ENCODE peak calls at places on chromosome 13, in seven cellular contexts. One of them, this sample, is unnamed.

GRCh38 chr13:87798536-87798935 is 127.4 kb downstream of the SLITRK5 start:
- DNase-seq in OCI-LY7: no peak
- DNase-seq in fibroblast of lung: no peak
- DNase-seq in neural progenitor cell: no peak
- DNase-seq in astrocyte: no peak
- DNase-seq in IMR-90: no peak
- DNase-seq in PC-3: no peak
- DNase-seq in this sample: no peak

GRCh38 chr13:27188239-27188638 is 16.6 kb upstream of the USP12 start:
- DNase-seq in neural progenitor cell: no peak
- DNase-seq in IMR-90: no peak
- DNase-seq in astrocyte: no peak
- DNase-seq in PC-3: no peak
- DNase-seq in fibroblast of lung: no peak
- DNase-seq in OCI-LY7: no peak
- DNase-seq in this sample: no peak

GRCh38 chr13:109985871-109986270 is 199.5 kb upstream of the IRS2 start:
- DNase-seq in PC-3: no peak
- DNase-seq in fibroblast of lung: peak; percentile 17
- DNase-seq in OCI-LY7: no peak
- DNase-seq in IMR-90: peak; percentile 23
- DNase-seq in astrocyte: no peak
- DNase-seq in neural progenitor cell: no peak
- DNase-seq in this sample: no peak

GRCh38 chr13:101452519-101453485 is at the start of gene ITGBL1:
- DNase-seq in neural progenitor cell: no peak
- DNase-seq in PC-3: peak; percentile 41
- DNase-seq in OCI-LY7: no peak
- DNase-seq in fibroblast of lung: no peak
- DNase-seq in astrocyte: no peak
- DNase-seq in IMR-90: peak; percentile 25
- DNase-seq in this sample: no peak

GRCh38 chr13:79406597-79406908 is 498 bp upstream of the RBM26 start:
- DNase-seq in astrocyte: no peak
- DNase-seq in OCI-LY7: no peak
- DNase-seq in fibroblast of lung: no peak
- DNase-seq in neural progenitor cell: no peak
- DNase-seq in IMR-90: no peak
- DNase-seq in PC-3: no peak
- DNase-seq in this sample: no peak

GRCh38 chr13:95676100-95676774 is 702 bp upstream of the DNAJC3 start:
- DNase-seq in IMR-90: peak; percentile 39
- DNase-seq in PC-3: peak; percentile 37
- DNase-seq in fibroblast of lung: peak; percentile 45
- DNase-seq in OCI-LY7: peak; percentile 29
- DNase-seq in astrocyte: peak; percentile 47
- DNase-seq in neural progenitor cell: no peak
- DNase-seq in this sample: peak; percentile 41

GRCh38 chr13:37492741-37493514 is 105.6 kb downstream of the POSTN start:
- DNase-seq in OCI-LY7: no peak
- DNase-seq in IMR-90: peak; percentile 90
- DNase-seq in neural progenitor cell: no peak
- DNase-seq in PC-3: no peak
- DNase-seq in astrocyte: peak; percentile 98
- DNase-seq in fibroblast of lung: peak; percentile 98
- DNase-seq in this sample: no peak

GRCh38 chr13:45108716-45109706 is 11.3 kb upstream of the GTF2F2 start:
- DNase-seq in astrocyte: peak; percentile 70
- DNase-seq in fibroblast of lung: peak; percentile 74
- DNase-seq in PC-3: no peak
- DNase-seq in IMR-90: peak; percentile 66
- DNase-seq in neural progenitor cell: no peak
- DNase-seq in OCI-LY7: no peak
- DNase-seq in this sample: no peak

GRCh38 chr13:98200211-98200878 is 23.3 kb upstream of the RNF113B start:
- DNase-seq in OCI-LY7: no peak
- DNase-seq in astrocyte: no peak
- DNase-seq in fibroblast of lung: no peak
- DNase-seq in neural progenitor cell: no peak
- DNase-seq in IMR-90: no peak
- DNase-seq in PC-3: no peak
- DNase-seq in this sample: no peak

GRCh38 chr13:32846020-32846451 is 170.2 kb upstream of the KL start:
- DNase-seq in neural progenitor cell: no peak
- DNase-seq in PC-3: peak; percentile 12
- DNase-seq in fibroblast of lung: no peak
- DNase-seq in IMR-90: no peak
- DNase-seq in astrocyte: no peak
- DNase-seq in OCI-LY7: no peak
- DNase-seq in this sample: no peak

GRCh38 chr13:95341441-95341840 is 40.2 kb upstream of the ABCC4 start:
- DNase-seq in fibroblast of lung: peak; percentile 53
- DNase-seq in PC-3: no peak
- DNase-seq in OCI-LY7: no peak
- DNase-seq in astrocyte: peak; percentile 37
- DNase-seq in IMR-90: no peak
- DNase-seq in neural progenitor cell: no peak
- DNase-seq in this sample: no peak

GRCh38 chr13:85230754-85231153 is 568.5 kb downstream of the SLITRK6 start:
- DNase-seq in PC-3: no peak
- DNase-seq in neural progenitor cell: no peak
- DNase-seq in IMR-90: peak; percentile 72
- DNase-seq in astrocyte: no peak
- DNase-seq in fibroblast of lung: no peak
- DNase-seq in OCI-LY7: no peak
- DNase-seq in this sample: no peak

DNA sequence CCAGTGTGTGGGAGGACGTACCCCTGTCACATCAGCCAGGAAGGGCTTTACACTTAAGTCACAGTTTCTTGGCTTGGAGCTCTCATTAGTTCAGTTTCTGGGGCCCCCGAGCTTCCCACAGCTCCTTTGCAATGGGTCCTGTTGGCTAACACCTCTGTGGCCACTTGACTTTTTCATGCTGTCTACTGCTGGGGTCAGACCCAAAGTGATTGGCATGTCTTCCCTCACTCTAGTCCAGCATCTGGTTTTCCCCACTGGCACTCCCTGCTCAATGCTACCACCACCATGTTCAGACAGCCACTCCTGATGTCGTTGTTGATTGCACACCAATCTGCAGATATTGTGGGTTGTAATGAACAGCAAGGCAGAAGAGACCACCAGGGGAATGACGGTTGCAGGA is 379.0 kb downstream of the FOXO1 start:
- DNase-seq in IMR-90: no peak
- DNase-seq in PC-3: no peak
- DNase-seq in fibroblast of lung: no peak
- DNase-seq in neural progenitor cell: no peak
- DNase-seq in astrocyte: no peak
- DNase-seq in OCI-LY7: no peak
- DNase-seq in this sample: no peak
- H2AFZ ChIP-seq in IMR-90: no peak overlapping the region
- H2AFZ ChIP-seq in PC-3: no peak overlapping the region
- H2AFZ ChIP-seq in fibroblast of lung: no peak overlapping the region
- H2AFZ ChIP-seq in neural progenitor cell: no peak overlapping the region
- H2AFZ ChIP-seq in astrocyte: no peak overlapping the region
- H2AFZ ChIP-seq in OCI-LY7: no peak overlapping the region
- H2AFZ ChIP-seq in this sample: no peak overlapping the region

GRCh38 chr13:48068036-48068435 is 26.9 kb downstream of the MED4 start:
- DNase-seq in OCI-LY7: no peak
- DNase-seq in astrocyte: no peak
- DNase-seq in fibroblast of lung: no peak
- DNase-seq in PC-3: no peak
- DNase-seq in IMR-90: no peak
- DNase-seq in neural progenitor cell: no peak
- DNase-seq in this sample: no peak
- H3K9me3 ChIP-seq in OCI-LY7: peaks cover 20% of the 10 kb centered on the region
- H3K9me3 ChIP-seq in astrocyte: peaks cover 24% of the 10 kb centered on the region
- H3K9me3 ChIP-seq in fibroblast of lung: no peaks in the 10 kb centered on the region
- H3K9me3 ChIP-seq in PC-3: peaks cover 7% of the 10 kb centered on the region
- H3K9me3 ChIP-seq in IMR-90: peaks cover 46% of the 10 kb centered on the region
- H3K9me3 ChIP-seq in neural progenitor cell: peaks cover 42% of the 10 kb centered on the region
- H3K9me3 ChIP-seq in this sample: peaks cover 49% of the 10 kb centered on the region

GRCh38 chr13:34971473-34971872 is 29.4 kb downstream of the NBEA start:
- DNase-seq in neural progenitor cell: no peak
- DNase-seq in fibroblast of lung: no peak
- DNase-seq in OCI-LY7: no peak
- DNase-seq in astrocyte: no peak
- DNase-seq in PC-3: peak; percentile 38
- DNase-seq in IMR-90: no peak
- DNase-seq in this sample: no peak
- H2AFZ ChIP-seq in neural progenitor cell: no peak overlapping the region
- H2AFZ ChIP-seq in fibroblast of lung: no peak overlapping the region
- H2AFZ ChIP-seq in OCI-LY7: no peak overlapping the region
- H2AFZ ChIP-seq in astrocyte: no peak overlapping the region
- H2AFZ ChIP-seq in PC-3: no peak overlapping the region
- H2AFZ ChIP-seq in IMR-90: no peak overlapping the region
- H2AFZ ChIP-seq in this sample: no peak overlapping the region

GRCh38 chr13:114089341-114089740 is 43.1 kb downstream of the RASA3 start:
- DNase-seq in astrocyte: no peak
- DNase-seq in PC-3: no peak
- DNase-seq in OCI-LY7: no peak
- DNase-seq in neural progenitor cell: no peak
- DNase-seq in fibroblast of lung: no peak
- DNase-seq in IMR-90: no peak
- DNase-seq in this sample: no peak

GRCh38 chr13:114088863-114089262 is 43.6 kb downstream of the RASA3 start:
- DNase-seq in IMR-90: no peak
- DNase-seq in fibroblast of lung: no peak
- DNase-seq in neural progenitor cell: no peak
- DNase-seq in OCI-LY7: no peak
- DNase-seq in PC-3: no peak
- DNase-seq in astrocyte: no peak
- DNase-seq in this sample: no peak

GRCh38 chr13:114087430-114087829 is 45.0 kb downstream of the RASA3 start:
- DNase-seq in OCI-LY7: no peak
- DNase-seq in neural progenitor cell: peak; percentile 54
- DNase-seq in astrocyte: no peak
- DNase-seq in IMR-90: no peak
- DNase-seq in PC-3: no peak
- DNase-seq in fibroblast of lung: no peak
- DNase-seq in this sample: no peak

GRCh38 chr13:114089751-114090400 is 42.5 kb downstream of the RASA3 start:
- DNase-seq in OCI-LY7: no peak
- DNase-seq in astrocyte: no peak
- DNase-seq in IMR-90: no peak
- DNase-seq in neural progenitor cell: no peak
- DNase-seq in fibroblast of lung: no peak
- DNase-seq in PC-3: no peak
- DNase-seq in this sample: no peak

GRCh38 chr13:114088234-114088633 is 44.2 kb downstream of the RASA3 start:
- DNase-seq in neural progenitor cell: no peak
- DNase-seq in astrocyte: no peak
- DNase-seq in IMR-90: no peak
- DNase-seq in OCI-LY7: no peak
- DNase-seq in fibroblast of lung: no peak
- DNase-seq in PC-3: no peak
- DNase-seq in this sample: no peak
- H3K9me3 ChIP-seq in neural progenitor cell: no peaks in the 10 kb centered on the region
- H3K9me3 ChIP-seq in astrocyte: no peaks in the 10 kb centered on the region
- H3K9me3 ChIP-seq in IMR-90: no peaks in the 10 kb centered on the region
- H3K9me3 ChIP-seq in OCI-LY7: no peaks in the 10 kb centered on the region
- H3K9me3 ChIP-seq in fibroblast of lung: no peaks in the 10 kb centered on the region
- H3K9me3 ChIP-seq in PC-3: no peaks in the 10 kb centered on the region
- H3K9me3 ChIP-seq in this sample: peaks cover 3% of the 10 kb centered on the region

GRCh38 chr13:19742651-19743050 is 40.1 kb downstream of the PSPC1 start:
- DNase-seq in astrocyte: no peak
- DNase-seq in PC-3: no peak
- DNase-seq in IMR-90: no peak
- DNase-seq in fibroblast of lung: no peak
- DNase-seq in OCI-LY7: no peak
- DNase-seq in neural progenitor cell: no peak
- DNase-seq in this sample: no peak
- H2AFZ ChIP-seq in astrocyte: no peak overlapping the region
- H2AFZ ChIP-seq in PC-3: no peak overlapping the region
- H2AFZ ChIP-seq in IMR-90: no peak overlapping the region
- H2AFZ ChIP-seq in fibroblast of lung: no peak overlapping the region
- H2AFZ ChIP-seq in OCI-LY7: no peak overlapping the region
- H2AFZ ChIP-seq in neural progenitor cell: no peak overlapping the region
- H2AFZ ChIP-seq in this sample: no peak overlapping the region

GRCh38 chr13:19060311-19061002 is 121.2 kb downstream of the TUBA3C start:
- DNase-seq in PC-3: no peak
- DNase-seq in astrocyte: no peak
- DNase-seq in neural progenitor cell: no peak
- DNase-seq in OCI-LY7: no peak
- DNase-seq in fibroblast of lung: no peak
- DNase-seq in IMR-90: no peak
- DNase-seq in this sample: no peak

GRCh38 chr13:19059016-19059780 is 122.4 kb downstream of the TUBA3C start:
- DNase-seq in astrocyte: no peak
- DNase-seq in OCI-LY7: no peak
- DNase-seq in IMR-90: no peak
- DNase-seq in neural progenitor cell: no peak
- DNase-seq in PC-3: no peak
- DNase-seq in fibroblast of lung: no peak
- DNase-seq in this sample: no peak

GRCh38 chr13:19061278-19061677 is 120.3 kb downstream of the TUBA3C start:
- DNase-seq in neural progenitor cell: no peak
- DNase-seq in astrocyte: no peak
- DNase-seq in IMR-90: no peak
- DNase-seq in OCI-LY7: no peak
- DNase-seq in PC-3: no peak
- DNase-seq in fibroblast of lung: no peak
- DNase-seq in this sample: no peak

GRCh38 chr13:19062801-19063200 is 118.8 kb downstream of the TUBA3C start:
- DNase-seq in neural progenitor cell: no peak
- DNase-seq in PC-3: no peak
- DNase-seq in OCI-LY7: no peak
- DNase-seq in astrocyte: no peak
- DNase-seq in IMR-90: no peak
- DNase-seq in fibroblast of lung: no peak
- DNase-seq in this sample: no peak

DNA sequence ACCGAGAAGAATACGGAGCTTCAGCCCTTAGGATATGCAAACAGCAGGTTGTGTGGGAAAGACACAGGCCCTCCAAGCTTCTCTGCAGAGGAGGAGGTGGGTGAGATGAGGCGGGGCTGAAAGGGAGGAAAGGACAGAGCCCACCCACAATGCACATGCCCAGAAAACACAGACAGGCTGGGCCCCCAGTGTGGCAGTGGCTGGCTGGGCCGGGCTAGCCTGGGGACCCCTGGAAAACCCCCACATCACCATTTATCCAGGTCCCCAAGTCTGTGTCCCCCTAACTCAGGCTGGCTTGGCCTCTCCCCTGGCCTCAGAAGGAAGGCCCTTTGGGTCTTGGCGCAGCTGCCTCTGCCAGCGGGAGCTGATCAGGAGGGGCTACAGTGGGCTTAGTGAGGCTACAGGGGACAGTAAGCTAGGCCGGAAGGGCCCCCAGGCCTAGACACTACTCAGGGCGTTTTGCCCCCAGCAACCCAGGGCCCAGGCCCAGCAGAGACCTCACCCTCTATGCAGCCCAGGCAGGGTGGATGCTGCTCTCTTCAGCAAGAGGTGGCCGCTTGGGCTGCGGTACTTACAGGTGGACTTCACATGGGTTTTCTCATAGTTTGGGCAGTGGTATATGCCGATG is 119.5 kb downstream of the TUBA3C start:
- DNase-seq in OCI-LY7: no peak
- DNase-seq in PC-3: no peak
- DNase-seq in fibroblast of lung: no peak
- DNase-seq in astrocyte: no peak
- DNase-seq in neural progenitor cell: no peak
- DNase-seq in IMR-90: no peak
- DNase-seq in this sample: no peak
- H3K9me3 ChIP-seq in OCI-LY7: peaks cover 8% of the 10 kb centered on the region
- H3K9me3 ChIP-seq in PC-3: peaks cover 18% of the 10 kb centered on the region
- H3K9me3 ChIP-seq in fibroblast of lung: no peaks in the 10 kb centered on the region
- H3K9me3 ChIP-seq in astrocyte: peaks cover 25% of the 10 kb centered on the region
- H3K9me3 ChIP-seq in neural progenitor cell: no peaks in the 10 kb centered on the region
- H3K9me3 ChIP-seq in IMR-90: peaks cover 47% of the 10 kb centered on the region
- H3K9me3 ChIP-seq in this sample: peaks cover 8% of the 10 kb centered on the region

This sample was measured in DND-41.